ENCODE peak calls at places on chromosomes 6 and 20, in nine cellular contexts. C, P, A, S, R, J, Q, D and Z are unnamed samples.

GRCh38 chr6:159602370-159603185 is 90.5 kb downstream of the SOD2 start:
- DNase-seq in C (no peak), P (no peak), A (no peak), S (no peak), R (no peak), J (no peak), Q (no peak), D (no peak), Z (no peak)

GRCh38 chr6:22447862-22448261 is 121.5 kb upstream of the HDGFL1 start:
- DNase-seq in C (no peak), P (no peak), A (no peak), S (no peak), R (peak; percentile 66), J (no peak), Q (no peak), D (no peak), Z (no peak)

GRCh38 chr6:11804706-11805105 is 26.1 kb upstream of the ADTRP start:
- DNase-seq in C (no peak), P (no peak), A (no peak), S (no peak), R (no peak), J (peak; percentile 10), Q (no peak), D (no peak), Z (no peak)

GRCh38 chr20:44683263-44684046 is 31.7 kb upstream of the CCN5 start:
- DNase-seq in C (peak; percentile 85), P (peak; percentile 73), A (peak; percentile 75), S (peak; percentile 93), R (peak; percentile 79), J (peak; percentile 74), Q (peak; percentile 59), D (peak; percentile 91), Z (peak; percentile 87)

GRCh38 chr6:166343157-166343502 is 785 bp upstream of the SFT2D1 start:
- DNase-seq in C (no peak), P (no peak), A (no peak), S (no peak), R (no peak), J (no peak), Q (no peak), D (peak; percentile 69), Z (no peak)

GRCh38 chr20:3621111-3621510 is 42.1 kb downstream of the GFRA4 start:
- DNase-seq in C (no peak), P (no peak), A (no peak), S (peak; percentile 61), R (peak; percentile 57), J (no peak), Q (no peak), D (peak; percentile 12), Z (no peak)

GRCh38 chr6:114419175-114419574 is 76.4 kb upstream of the HS3ST5 start:
- DNase-seq in C (peak; percentile 34), P (peak; percentile 28), A (no peak), S (no peak), R (no peak), J (no peak), Q (no peak), D (no peak), Z (peak; percentile 43)

GRCh38 chr6:121887724-121888123 is 452.3 kb downstream of the GJA1 start:
- DNase-seq in C (no peak), P (no peak), A (no peak), S (no peak), R (no peak), J (no peak), Q (no peak), D (no peak), Z (no peak)

GRCh38 chr6:37024665-37025337 is 19.3 kb downstream of the FGD2 start:
- DNase-seq in C (no peak), P (peak; percentile 52), A (no peak), S (no peak), R (no peak), J (peak; percentile 82), Q (peak; percentile 70), D (no peak), Z (peak; percentile 95)

GRCh38 chr20:31593221-31594001 is 11.7 kb upstream of the ID1 start:
- DNase-seq in C (peak; percentile 89), P (no peak), A (no peak), S (no peak), R (no peak), J (peak; percentile 97), Q (peak; percentile 98), D (no peak), Z (peak; percentile 99)

GRCh38 chr6:31497595-31498476 is at the start of gene MICB:
- DNase-seq in C (peak; percentile 73), P (peak; percentile 71), A (peak; percentile 58), S (peak; percentile 99), R (peak; percentile 94), J (peak; percentile 90), Q (peak; percentile 85), D (peak; percentile 86), Z (peak; percentile 92)

GRCh38 chr20:59469266-59470252 is 134.8 kb upstream of the PHACTR3 start:
- DNase-seq in C (no peak), P (no peak), A (no peak), S (peak; percentile 65), R (peak; percentile 60), J (no peak), Q (no peak), D (no peak), Z (no peak)

GRCh38 chr6:156991971-156992370 is 214.8 kb downstream of the ARID1B start:
- DNase-seq in C (no peak), P (no peak), A (no peak), S (no peak), R (no peak), J (no peak), Q (no peak), D (no peak), Z (peak; percentile 74)
- H3K4me1 ChIP-seq in C (peaks cover 33% of the 10 kb centered on the region), P (peaks cover 12% of the 10 kb centered on the region), A (peaks cover 7% of the 10 kb centered on the region), S (peaks cover 53% of the 10 kb centered on the region), R (peaks cover 21% of the 10 kb centered on the region), J (peaks cover 17% of the 10 kb centered on the region), Q (no peaks in the 10 kb centered on the region), D (peaks cover 71% of the 10 kb centered on the region), Z (peaks cover 51% of the 10 kb centered on the region)

DNA sequence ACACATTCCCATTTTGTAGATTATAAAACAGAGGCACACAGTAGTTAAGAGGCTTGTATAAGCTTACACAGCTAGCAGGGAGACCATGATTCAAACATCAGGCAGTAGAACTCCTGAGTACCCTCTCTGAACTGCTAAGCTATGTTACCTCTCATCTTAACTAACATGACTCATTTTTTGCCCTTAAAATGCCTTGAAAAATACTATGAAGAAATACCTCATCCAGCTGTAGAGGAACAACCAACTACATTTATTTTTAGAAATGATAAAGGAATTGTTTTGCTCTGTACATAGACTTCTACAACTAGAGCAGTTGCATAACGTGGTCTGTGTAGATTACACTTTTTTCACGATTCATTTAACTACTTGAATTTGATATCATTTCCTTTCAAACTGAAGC is 102.1 kb downstream of the FLRT3 start:
- DNase-seq in C (peak; percentile 9), P (no peak), A (no peak), S (no peak), R (no peak), J (peak; percentile 87), Q (no peak), D (no peak), Z (peak; percentile 75)
- TF ChIP-seq EZH2phosphoT487 in C (no peak), P (no peak), A (no peak), S (no peak), R (no peak), J (no peak), Q (no peak), D (no peak), Z (no peak)

GRCh38 chr20:62650551-62651284 is 8.4 kb downstream of the SLCO4A1 start:
- DNase-seq in C (no peak), P (no peak), A (no peak), S (no peak), R (no peak), J (no peak), Q (no peak), D (no peak), Z (no peak)
- H3K4me1 ChIP-seq in C (peaks cover 24% of the 10 kb centered on the region), P (peaks cover 67% of the 10 kb centered on the region), A (no peaks in the 10 kb centered on the region), S (peaks cover 9% of the 10 kb centered on the region), R (peaks cover 3% of the 10 kb centered on the region), J (peaks cover 6% of the 10 kb centered on the region), Q (peaks cover 58% of the 10 kb centered on the region), D (peaks cover 75% of the 10 kb centered on the region), Z (peaks cover 49% of the 10 kb centered on the region)

GRCh38 chr6:3288711-3289663 is 30.2 kb downstream of the PSMG4 start:
- DNase-seq in C (no peak), P (no peak), A (no peak), S (no peak), R (no peak), J (no peak), Q (no peak), D (no peak), Z (no peak)

GRCh38 chr6:3286641-3287171 is 28.0 kb downstream of the PSMG4 start:
- DNase-seq in C (no peak), P (no peak), A (no peak), S (no peak), R (no peak), J (no peak), Q (no peak), D (no peak), Z (no peak)

GRCh38 chr6:3287976-3288707 is 29.4 kb downstream of the PSMG4 start:
- DNase-seq in C (no peak), P (no peak), A (no peak), S (no peak), R (no peak), J (no peak), Q (no peak), D (no peak), Z (no peak)

GRCh38 chr6:3285732-3286131 is 27.0 kb downstream of the PSMG4 start:
- DNase-seq in C (no peak), P (no peak), A (no peak), S (no peak), R (no peak), J (no peak), Q (no peak), D (no peak), Z (no peak)

GRCh38 chr6:3287308-3287707 is 28.6 kb downstream of the PSMG4 start:
- DNase-seq in C (no peak), P (no peak), A (no peak), S (no peak), R (no peak), J (no peak), Q (no peak), D (no peak), Z (peak; percentile 20)
- TF ChIP-seq EZH2phosphoT487 in C (no peak), P (no peak), A (no peak), S (no peak), R (no peak), J (no peak), Q (no peak), D (no peak), Z (no peak)

DNA sequence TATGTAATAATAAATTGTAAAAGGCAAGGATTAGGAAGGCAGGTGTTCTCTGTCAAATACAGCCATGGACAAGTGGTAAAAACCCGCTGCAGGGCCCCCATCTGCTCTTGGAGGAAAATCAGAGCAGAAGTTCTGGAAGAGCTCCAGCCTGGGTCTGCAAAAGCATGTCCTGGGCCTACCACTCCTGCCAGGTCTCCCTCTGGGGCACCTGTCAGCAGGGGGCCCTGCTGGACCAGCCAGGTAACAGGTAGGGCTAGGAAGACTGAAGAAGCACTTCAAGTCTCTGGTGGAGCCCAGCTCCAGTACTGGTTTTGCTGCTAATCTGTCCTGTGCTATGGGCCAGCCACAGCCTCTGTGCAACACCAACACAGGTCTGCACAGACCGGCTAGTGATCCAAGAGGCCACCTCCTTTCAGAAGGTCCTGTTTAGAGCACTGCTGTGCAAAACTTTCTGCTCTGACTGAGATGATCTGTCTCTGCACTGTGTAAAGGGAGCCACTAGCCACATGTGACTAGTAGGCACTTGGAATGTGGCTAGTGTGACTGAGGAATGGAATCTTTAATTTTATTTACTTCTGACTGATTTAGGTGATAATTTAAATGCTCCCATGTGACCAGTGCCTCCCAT is 30.2 kb downstream of the RRBP1 start:
- DNase-seq in C (peak; percentile 42), P (peak; percentile 28), A (no peak), S (no peak), R (no peak), J (peak; percentile 33), Q (no peak), D (peak; percentile 28), Z (peak; percentile 62)
- H3K4me1 ChIP-seq in C (peaks cover 34% of the 10 kb centered on the region), P (no peaks in the 10 kb centered on the region), A (peaks cover 13% of the 10 kb centered on the region), S (peaks cover 27% of the 10 kb centered on the region), R (peaks cover 19% of the 10 kb centered on the region), J (peaks cover 49% of the 10 kb centered on the region), Q (peaks cover 16% of the 10 kb centered on the region), D (peaks cover 45% of the 10 kb centered on the region), Z (peaks cover 26% of the 10 kb centered on the region)